ENCODE peak calls at places on chromosomes 16 and 17, in seven cellular contexts. One of them, this sample, is unnamed.
A peak's percentile ranks its signal among the peaks of the same experiment; 100 is the strongest.

GRCh38 chr17:7589891-7590611 is at the start of gene SOX15:
- DNase-seq in mesenchymal stem cell: no peak
- DNase-seq in kidney tubule cell: peak; percentile 70
- DNase-seq in M059J: peak; percentile 77
- DNase-seq in mammary epithelial cell: peak; percentile 69
- DNase-seq in NCI-H1105: peak; percentile 72
- DNase-seq in CD8-positive, alpha-beta memory T cell: no peak
- DNase-seq in this sample: no peak

GRCh38 chr16:77499373-77500285 is 64.8 kb upstream of the ADAMTS18 start:
- DNase-seq in mesenchymal stem cell: peak; percentile 8
- DNase-seq in kidney tubule cell: peak; percentile 52
- DNase-seq in M059J: peak; percentile 86
- DNase-seq in mammary epithelial cell: peak; percentile 6
- DNase-seq in NCI-H1105: no peak
- DNase-seq in CD8-positive, alpha-beta memory T cell: no peak
- DNase-seq in this sample: no peak

GRCh38 chr17:56947741-56948140 is 13.1 kb downstream of the COIL start:
- DNase-seq in mesenchymal stem cell: no peak
- DNase-seq in kidney tubule cell: no peak
- DNase-seq in M059J: no peak
- DNase-seq in mammary epithelial cell: peak; percentile 26
- DNase-seq in NCI-H1105: no peak
- DNase-seq in CD8-positive, alpha-beta memory T cell: no peak
- DNase-seq in this sample: no peak

GRCh38 chr17:55577687-55578086 is 66.4 kb upstream of the SMIM36 start:
- DNase-seq in mesenchymal stem cell: no peak
- DNase-seq in kidney tubule cell: peak; percentile 41
- DNase-seq in M059J: no peak
- DNase-seq in mammary epithelial cell: peak; percentile 22
- DNase-seq in NCI-H1105: no peak
- DNase-seq in CD8-positive, alpha-beta memory T cell: no peak
- DNase-seq in this sample: no peak

GRCh38 chr17:38575781-38576180 is 30.0 kb downstream of the SRCIN1 start:
- DNase-seq in mesenchymal stem cell: no peak
- DNase-seq in kidney tubule cell: no peak
- DNase-seq in M059J: no peak
- DNase-seq in mammary epithelial cell: peak; percentile 37
- DNase-seq in NCI-H1105: no peak
- DNase-seq in CD8-positive, alpha-beta memory T cell: no peak
- DNase-seq in this sample: no peak

GRCh38 chr16:14434860-14435259 is 195.2 kb downstream of the PARN start:
- DNase-seq in mesenchymal stem cell: no peak
- DNase-seq in kidney tubule cell: no peak
- DNase-seq in M059J: no peak
- DNase-seq in mammary epithelial cell: no peak
- DNase-seq in NCI-H1105: no peak
- DNase-seq in CD8-positive, alpha-beta memory T cell: no peak
- DNase-seq in this sample: no peak

GRCh38 chr17:61251939-61252865 is 147.4 kb upstream of the TBX2 start:
- DNase-seq in mesenchymal stem cell: peak; percentile 100
- DNase-seq in kidney tubule cell: peak; percentile 25
- DNase-seq in M059J: peak; percentile 93
- DNase-seq in mammary epithelial cell: no peak
- DNase-seq in NCI-H1105: no peak
- DNase-seq in CD8-positive, alpha-beta memory T cell: no peak
- DNase-seq in this sample: peak; percentile 24

GRCh38 chr16:78513838-78514237 is 414.4 kb downstream of the WWOX start:
- DNase-seq in mesenchymal stem cell: peak; percentile 32
- DNase-seq in kidney tubule cell: no peak
- DNase-seq in M059J: no peak
- DNase-seq in mammary epithelial cell: no peak
- DNase-seq in NCI-H1105: no peak
- DNase-seq in CD8-positive, alpha-beta memory T cell: no peak
- DNase-seq in this sample: no peak

GRCh38 chr17:80274317-80274716 is 13.7 kb downstream of the RNF213 start:
- DNase-seq in mesenchymal stem cell: no peak
- DNase-seq in kidney tubule cell: no peak
- DNase-seq in M059J: no peak
- DNase-seq in mammary epithelial cell: no peak
- DNase-seq in NCI-H1105: no peak
- DNase-seq in CD8-positive, alpha-beta memory T cell: no peak
- DNase-seq in this sample: no peak

GRCh38 chr17:77867308-77867781 is 91.2 kb upstream of the TNRC6C start:
- DNase-seq in mesenchymal stem cell: no peak
- DNase-seq in kidney tubule cell: no peak
- DNase-seq in M059J: no peak
- DNase-seq in mammary epithelial cell: no peak
- DNase-seq in NCI-H1105: no peak
- DNase-seq in CD8-positive, alpha-beta memory T cell: no peak
- DNase-seq in this sample: no peak

GRCh38 chr17:43416998-43417891 is 18.5 kb downstream of the ARL4D start:
- DNase-seq in mesenchymal stem cell: no peak
- DNase-seq in kidney tubule cell: no peak
- DNase-seq in M059J: no peak
- DNase-seq in mammary epithelial cell: peak; percentile 60
- DNase-seq in NCI-H1105: peak; percentile 5
- DNase-seq in CD8-positive, alpha-beta memory T cell: no peak
- DNase-seq in this sample: peak; percentile 83

GRCh38 chr16:65500007-65500406 is 378.1 kb upstream of the CDH11 start:
- DNase-seq in mesenchymal stem cell: no peak
- DNase-seq in kidney tubule cell: peak; percentile 12
- DNase-seq in M059J: peak; percentile 87
- DNase-seq in mammary epithelial cell: peak; percentile 6
- DNase-seq in NCI-H1105: no peak
- DNase-seq in CD8-positive, alpha-beta memory T cell: no peak
- DNase-seq in this sample: no peak

GRCh38 chr16:50166511-50167500 is 13.7 kb downstream of the TENT4B start:
- DNase-seq in mesenchymal stem cell: peak; percentile 25
- DNase-seq in kidney tubule cell: peak; percentile 65
- DNase-seq in M059J: peak; percentile 58
- DNase-seq in mammary epithelial cell: peak; percentile 52
- DNase-seq in NCI-H1105: no peak
- DNase-seq in CD8-positive, alpha-beta memory T cell: no peak
- DNase-seq in this sample: no peak

GRCh38 chr17:67139784-67140665 is 95.7 kb downstream of the CACNG1 start:
- DNase-seq in mesenchymal stem cell: peak; percentile 43
- DNase-seq in kidney tubule cell: peak; percentile 6
- DNase-seq in M059J: peak; percentile 61
- DNase-seq in mammary epithelial cell: peak; percentile 26
- DNase-seq in NCI-H1105: no peak
- DNase-seq in CD8-positive, alpha-beta memory T cell: no peak
- DNase-seq in this sample: no peak

GRCh38 chr16:369866-370436 is 387 bp downstream of the MRPL28 start:
- DNase-seq in mesenchymal stem cell: no peak
- DNase-seq in kidney tubule cell: peak; percentile 28
- DNase-seq in M059J: no peak
- DNase-seq in mammary epithelial cell: peak; percentile 31
- DNase-seq in NCI-H1105: no peak
- DNase-seq in CD8-positive, alpha-beta memory T cell: no peak
- DNase-seq in this sample: no peak

GRCh38 chr17:37642706-37643105 is 540 bp downstream of the DDX52 start:
- DNase-seq in mesenchymal stem cell: peak; percentile 62
- DNase-seq in kidney tubule cell: peak; percentile 18
- DNase-seq in M059J: peak; percentile 26
- DNase-seq in mammary epithelial cell: peak; percentile 50
- DNase-seq in NCI-H1105: no peak
- DNase-seq in CD8-positive, alpha-beta memory T cell: no peak
- DNase-seq in this sample: no peak

GRCh38 chr17:61411114-61411943 is 11.7 kb downstream of the TBX2 start:
- DNase-seq in mesenchymal stem cell: peak; percentile 88
- DNase-seq in kidney tubule cell: peak; percentile 62
- DNase-seq in M059J: peak; percentile 74
- DNase-seq in mammary epithelial cell: peak; percentile 48
- DNase-seq in NCI-H1105: no peak
- DNase-seq in CD8-positive, alpha-beta memory T cell: peak; percentile 24
- DNase-seq in this sample: no peak

GRCh38 chr17:39757931-39758873 is 20.5 kb downstream of the GRB7 start:
- DNase-seq in mesenchymal stem cell: no peak
- DNase-seq in kidney tubule cell: no peak
- DNase-seq in M059J: peak; percentile 39
- DNase-seq in mammary epithelial cell: no peak
- DNase-seq in NCI-H1105: no peak
- DNase-seq in CD8-positive, alpha-beta memory T cell: peak; percentile 42
- DNase-seq in this sample: no peak

GRCh38 chr17:14922421-14922820 is 342.7 kb downstream of the PMP22 start:
- DNase-seq in mesenchymal stem cell: no peak
- DNase-seq in kidney tubule cell: peak; percentile 24
- DNase-seq in M059J: peak; percentile 26
- DNase-seq in mammary epithelial cell: no peak
- DNase-seq in NCI-H1105: no peak
- DNase-seq in CD8-positive, alpha-beta memory T cell: no peak
- DNase-seq in this sample: no peak

GRCh38 chr16:85029981-85030381 is 2.4 kb downstream of the KIAA0513 start:
- DNase-seq in mesenchymal stem cell: peak; percentile 68
- DNase-seq in kidney tubule cell: no peak
- DNase-seq in M059J: no peak
- DNase-seq in mammary epithelial cell: no peak
- DNase-seq in NCI-H1105: no peak
- DNase-seq in CD8-positive, alpha-beta memory T cell: no peak
- DNase-seq in this sample: no peak

GRCh38 chr17:76845524-76845923 is 22.7 kb upstream of the MGAT5B start:
- DNase-seq in mesenchymal stem cell: no peak
- DNase-seq in kidney tubule cell: no peak
- DNase-seq in M059J: peak; percentile 29
- DNase-seq in mammary epithelial cell: no peak
- DNase-seq in NCI-H1105: no peak
- DNase-seq in CD8-positive, alpha-beta memory T cell: no peak
- DNase-seq in this sample: no peak

GRCh38 chr17:47884905-47885735 is 10.9 kb upstream of the SP2 start:
- DNase-seq in mesenchymal stem cell: no peak
- DNase-seq in kidney tubule cell: no peak
- DNase-seq in M059J: no peak
- DNase-seq in mammary epithelial cell: no peak
- DNase-seq in NCI-H1105: no peak
- DNase-seq in CD8-positive, alpha-beta memory T cell: no peak
- DNase-seq in this sample: no peak

GRCh38 chr17:58788199-58788598 is 32.5 kb downstream of the PPM1E start:
- DNase-seq in mesenchymal stem cell: no peak
- DNase-seq in kidney tubule cell: no peak
- DNase-seq in M059J: no peak
- DNase-seq in mammary epithelial cell: no peak
- DNase-seq in NCI-H1105: no peak
- DNase-seq in CD8-positive, alpha-beta memory T cell: no peak
- DNase-seq in this sample: no peak

GRCh38 chr16:27405546-27406451 is 3.8 kb downstream of the IL21R start:
- DNase-seq in mesenchymal stem cell: no peak
- DNase-seq in kidney tubule cell: no peak
- DNase-seq in M059J: no peak
- DNase-seq in mammary epithelial cell: no peak
- DNase-seq in NCI-H1105: no peak
- DNase-seq in CD8-positive, alpha-beta memory T cell: no peak
- DNase-seq in this sample: no peak

GRCh38 chr17:49468827-49469385 is 26.2 kb upstream of the NGFR start:
- DNase-seq in mesenchymal stem cell: no peak
- DNase-seq in kidney tubule cell: no peak
- DNase-seq in M059J: peak; percentile 20
- DNase-seq in mammary epithelial cell: no peak
- DNase-seq in NCI-H1105: no peak
- DNase-seq in CD8-positive, alpha-beta memory T cell: no peak
- DNase-seq in this sample: no peak

GRCh38 chr17:59763861-59764260 is 56.4 kb downstream of the VMP1 start:
- DNase-seq in mesenchymal stem cell: peak; percentile 79
- DNase-seq in kidney tubule cell: peak; percentile 77
- DNase-seq in M059J: peak; percentile 80
- DNase-seq in mammary epithelial cell: peak; percentile 91
- DNase-seq in NCI-H1105: no peak
- DNase-seq in CD8-positive, alpha-beta memory T cell: no peak
- DNase-seq in this sample: no peak

GRCh38 chr16:89907055-89907814 is 11.4 kb upstream of the MC1R start:
- DNase-seq in mesenchymal stem cell: no peak
- DNase-seq in kidney tubule cell: no peak
- DNase-seq in M059J: no peak
- DNase-seq in mammary epithelial cell: no peak
- DNase-seq in NCI-H1105: no peak
- DNase-seq in CD8-positive, alpha-beta memory T cell: no peak
- DNase-seq in this sample: no peak

GRCh38 chr17:64187093-64187895 is 57.4 kb upstream of the ERN1 start:
- DNase-seq in mesenchymal stem cell: no peak
- DNase-seq in kidney tubule cell: no peak
- DNase-seq in M059J: no peak
- DNase-seq in mammary epithelial cell: no peak
- DNase-seq in NCI-H1105: no peak
- DNase-seq in CD8-positive, alpha-beta memory T cell: no peak
- DNase-seq in this sample: no peak

This sample was measured in amygdala.